ENCODE peak calls at places on chromosomes 5 and 9, in ten cellular contexts. K, G, R, D, W, L, U, F, T and E are unnamed samples.

GRCh38 chr5:61293051-61293450 is 39.0 kb upstream of the ZSWIM6 start:
- DNase-seq in K (no peak), G (no peak), R (no peak), D (no peak), W (peak; percentile 85), L (no peak), U (peak; percentile 73), F (no peak), T (no peak), E (no peak)

GRCh38 chr9:546797-547223 is 294.7 kb upstream of the DMRT1 start:
- DNase-seq in K (no peak), G (no peak), R (no peak), D (no peak), W (peak; percentile 61), L (no peak), U (no peak), F (no peak), T (no peak), E (no peak)

GRCh38 chr5:669111-669841 is 23.9 kb downstream of the TPPP start:
- DNase-seq in K (peak; percentile 57), G (no peak), R (no peak), D (no peak), W (peak; percentile 83), L (peak; percentile 56), U (no peak), F (no peak), T (no peak), E (no peak)

GRCh38 chr5:91006708-91007107 is 376.4 kb downstream of the ARRDC3 start:
- DNase-seq in K (no peak), G (no peak), R (no peak), D (no peak), W (no peak), L (no peak), U (no peak), F (no peak), T (no peak), E (no peak)

GRCh38 chr9:133738039-133738805 is at the start of gene SARDH:
- DNase-seq in K (peak; percentile 44), G (no peak), R (peak; percentile 51), D (no peak), W (peak; percentile 52), L (no peak), U (peak; percentile 45), F (no peak), T (no peak), E (no peak)

GRCh38 chr5:137666901-137667300 is 69.0 kb downstream of the KLHL3 start:
- DNase-seq in K (no peak), G (no peak), R (no peak), D (no peak), W (no peak), L (no peak), U (no peak), F (no peak), T (no peak), E (no peak)

GRCh38 chr9:4073371-4073770 is 226.5 kb downstream of the GLIS3 start:
- DNase-seq in K (no peak), G (no peak), R (no peak), D (no peak), W (peak; percentile 55), L (no peak), U (no peak), F (no peak), T (no peak), E (no peak)

GRCh38 chr5:73565166-73565968 is at the start of the genes ANKRA2 and UTP15:
- DNase-seq in K (peak; percentile 100), G (peak; percentile 98), R (peak; percentile 100), D (peak; percentile 93), W (peak; percentile 99), L (peak; percentile 99), U (peak; percentile 100), F (peak; percentile 95), T (peak; percentile 95), E (peak; percentile 94)

GRCh38 chr9:79224672-79225433 is 346.9 kb upstream of the TLE4 start:
- DNase-seq in K (no peak), G (no peak), R (no peak), D (no peak), W (no peak), L (no peak), U (no peak), F (no peak), T (peak; percentile 73), E (no peak)